ENCODE peak calls at places on chromosomes 3 and 15, in four cellular contexts. Q is left lung, K is ovary, U is transverse colon. I is an unnamed sample.

GRCh38 chr3:129575987-129576364 is 30.5 kb downstream of the PLXND1 start:
- DNase-seq in Q (no peak), K (no peak), U (no peak), I (no peak)

GRCh38 chr3:69671082-69671952 is 67.9 kb upstream of the MITF start:
- DNase-seq in Q (no peak), K (no peak), U (no peak), I (no peak)

GRCh38 chr15:92383528-92384326 is 10.0 kb upstream of the ST8SIA2 start:
- DNase-seq in Q (no peak), K (no peak), U (no peak), I (no peak)

GRCh38 chr15:51814616-51815015 is 14.8 kb upstream of the TMOD3 start:
- DNase-seq in Q (no peak), K (no peak), U (no peak), I (no peak)

GRCh38 chr3:194995922-194996321 is 275.0 kb downstream of the XXYLT1 start:
- DNase-seq in Q (no peak), K (no peak), U (no peak), I (peak; percentile 22)

GRCh38 chr3:10940106-10940505 is 52.4 kb upstream of the SLC6A1 start:
- DNase-seq in Q (no peak), K (no peak), U (no peak), I (peak; percentile 32)

GRCh38 chr15:36798366-36798765 is 218.9 kb downstream of the CDIN1 start:
- DNase-seq in Q (no peak), K (no peak), U (no peak), I (no peak)

GRCh38 chr15:65217526-65218482 is 6.5 kb upstream of the CILP start:
- DNase-seq in Q (no peak), K (no peak), U (no peak), I (no peak)

GRCh38 chr15:40511093-40511471 is 40.3 kb downstream of the CHST14 start:
- DNase-seq in Q (no peak), K (no peak), U (peak; percentile 11), I (no peak)
- H3K4me1 ChIP-seq in Q (peaks cover 25% of the 10 kb centered on the region), K (peaks cover 9% of the 10 kb centered on the region), U (peaks cover 4% of the 10 kb centered on the region), I (peaks cover 14% of the 10 kb centered on the region)

GRCh38 chr3:171321959-171322358 is 138.2 kb downstream of the TNIK start:
- DNase-seq in Q (no peak), K (no peak), U (no peak), I (no peak)

GRCh38 chr3:171320721-171321120 is 139.5 kb downstream of the TNIK start:
- DNase-seq in Q (no peak), K (no peak), U (no peak), I (no peak)

GRCh38 chr3:171317133-171317532 is 143.1 kb downstream of the TNIK start:
- DNase-seq in Q (no peak), K (no peak), U (no peak), I (no peak)

GRCh38 chr3:171323934-171324535 is 136.2 kb downstream of the TNIK start:
- DNase-seq in Q (no peak), K (no peak), U (no peak), I (no peak)

GRCh38 chr3:171321241-171321640 is 139.0 kb downstream of the TNIK start:
- DNase-seq in Q (no peak), K (no peak), U (no peak), I (no peak)
- H3K4me1 ChIP-seq in Q (no peaks in the 10 kb centered on the region), K (no peaks in the 10 kb centered on the region), U (no peaks in the 10 kb centered on the region), I (no peaks in the 10 kb centered on the region)

GRCh38 chr15:38255690-38256089 is 3.1 kb downstream of the SPRED1 start:
- DNase-seq in Q (no peak), K (no peak), U (no peak), I (no peak)

GRCh38 chr15:38259134-38259533 is 6.5 kb downstream of the SPRED1 start:
- DNase-seq in Q (no peak), K (no peak), U (no peak), I (no peak)

GRCh38 chr15:38263996-38264395 is 11.4 kb downstream of the SPRED1 start:
- DNase-seq in Q (no peak), K (no peak), U (no peak), I (no peak)

GRCh38 chr15:38257676-38258075 is 5.0 kb downstream of the SPRED1 start:
- DNase-seq in Q (no peak), K (no peak), U (no peak), I (no peak)

GRCh38 chr15:38260077-38260476 is 7.4 kb downstream of the SPRED1 start:
- DNase-seq in Q (no peak), K (no peak), U (no peak), I (no peak)
- H3K4me1 ChIP-seq in Q (peaks cover 24% of the 10 kb centered on the region), K (peaks cover 2% of the 10 kb centered on the region), U (no peaks in the 10 kb centered on the region), I (peaks cover 28% of the 10 kb centered on the region)

GRCh38 chr15:73630030-73630429 is 3.2 kb downstream of the NPTN start:
- DNase-seq in Q (no peak), K (no peak), U (no peak), I (no peak)
- H3K4me1 ChIP-seq in Q (peaks cover 82% of the 10 kb centered on the region), K (peaks cover 9% of the 10 kb centered on the region), U (peaks cover 21% of the 10 kb centered on the region), I (peaks cover 60% of the 10 kb centered on the region)

DNA sequence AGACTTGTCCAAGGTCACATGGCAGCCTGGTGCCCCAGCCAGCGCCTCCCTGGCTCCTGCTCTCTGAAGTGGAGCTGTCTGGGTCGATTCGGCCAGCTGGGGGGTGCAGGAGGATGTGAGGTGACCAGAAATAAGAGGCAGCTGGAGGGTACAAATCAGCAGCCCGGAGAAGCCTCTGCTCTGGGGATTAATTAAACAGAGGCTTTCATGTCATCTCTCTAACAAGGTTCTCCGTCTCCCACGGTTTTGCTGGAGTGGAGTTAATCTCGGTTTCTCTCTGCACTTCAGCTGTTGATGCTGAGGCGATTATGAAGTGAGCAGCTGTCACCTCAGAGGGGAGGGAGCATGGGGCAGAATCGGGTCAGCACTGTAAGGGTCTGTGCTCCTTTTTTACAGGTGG is 236.8 kb downstream of the TLE3 start:
- DNase-seq in Q (no peak), K (no peak), U (no peak), I (no peak)
- H3K4me1 ChIP-seq in Q (no peaks in the 10 kb centered on the region), K (no peaks in the 10 kb centered on the region), U (no peaks in the 10 kb centered on the region), I (no peaks in the 10 kb centered on the region)

DNA sequence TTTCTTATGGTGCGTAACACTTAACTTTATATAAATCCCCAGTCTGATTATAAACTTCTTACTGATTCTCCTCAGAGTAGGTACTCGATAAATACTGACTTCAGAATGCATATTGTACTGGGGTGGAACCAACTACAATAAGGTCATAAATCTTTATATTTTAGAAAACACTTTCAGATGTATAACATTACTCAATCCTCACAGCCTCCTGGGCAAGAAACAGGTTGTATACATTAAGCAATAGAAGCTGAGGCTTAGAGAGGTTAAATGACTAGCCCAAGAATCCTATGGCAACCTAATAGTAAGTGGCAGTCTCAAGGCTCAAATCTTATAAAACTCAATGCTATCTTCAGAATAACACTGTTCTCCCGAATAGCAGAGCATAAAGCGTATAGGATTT is 9.1 kb downstream of the VPS13C start:
- DNase-seq in Q (no peak), K (no peak), U (no peak), I (no peak)
- H3K4me1 ChIP-seq in Q (peaks cover 77% of the 10 kb centered on the region), K (peaks cover 1% of the 10 kb centered on the region), U (no peaks in the 10 kb centered on the region), I (peaks cover 43% of the 10 kb centered on the region)